ENCODE peak calls at places on chromosomes 13 and 19, in five cellular contexts. One of them, this sample, is unnamed.

GRCh38 chr13:77026783-77027621 is at the start of gene FBXL3:
- DNase-seq in thoracic aorta: no peak
- DNase-seq in spleen: peak; percentile 96
- DNase-seq in neural crest cell: peak; percentile 65
- DNase-seq in GM13977: peak; percentile 94
- DNase-seq in this sample: peak; percentile 40

GRCh38 chr13:95168191-95168590 is 133.1 kb downstream of the ABCC4 start:
- DNase-seq in neural crest cell: no peak
- DNase-seq in thoracic aorta: no peak
- DNase-seq in GM13977: no peak
- DNase-seq in spleen: no peak
- DNase-seq in this sample: no peak

GRCh38 chr19:42313096-42313839 is at the start of gene TMEM145:
- DNase-seq in neural crest cell: peak; percentile 49
- DNase-seq in thoracic aorta: no peak
- DNase-seq in spleen: no peak
- DNase-seq in GM13977: peak; percentile 78
- DNase-seq in this sample: no peak

GRCh38 chr13:95355491-95355890 is 54.2 kb upstream of the ABCC4 start:
- DNase-seq in thoracic aorta: no peak
- DNase-seq in neural crest cell: no peak
- DNase-seq in GM13977: no peak
- DNase-seq in spleen: peak; percentile 9
- DNase-seq in this sample: no peak

GRCh38 chr13:99926014-99926731 is 45.4 kb downstream of the ZIC5 start:
- DNase-seq in GM13977: no peak
- DNase-seq in thoracic aorta: no peak
- DNase-seq in neural crest cell: no peak
- DNase-seq in spleen: no peak
- DNase-seq in this sample: no peak

GRCh38 chr13:95677564-95678386 is 836 bp downstream of the DNAJC3 start:
- DNase-seq in neural crest cell: no peak
- DNase-seq in thoracic aorta: no peak
- DNase-seq in spleen: no peak
- DNase-seq in GM13977: no peak
- DNase-seq in this sample: no peak

GRCh38 chr13:113016526-113017295 is 47.7 kb downstream of the MCF2L start:
- DNase-seq in spleen: no peak
- DNase-seq in neural crest cell: no peak
- DNase-seq in thoracic aorta: no peak
- DNase-seq in GM13977: no peak
- DNase-seq in this sample: no peak

GRCh38 chr13:87810391-87810801 is 139.2 kb downstream of the SLITRK5 start:
- DNase-seq in neural crest cell: no peak
- DNase-seq in thoracic aorta: no peak
- DNase-seq in spleen: peak; percentile 69
- DNase-seq in GM13977: no peak
- DNase-seq in this sample: no peak

GRCh38 chr19:33392341-33393285 is 19.1 kb downstream of the CEBPG start:
- DNase-seq in GM13977: peak; percentile 34
- DNase-seq in thoracic aorta: no peak
- DNase-seq in neural crest cell: no peak
- DNase-seq in spleen: peak; percentile 79
- DNase-seq in this sample: no peak

GRCh38 chr19:31772915-31773314 is 423.7 kb upstream of the TSHZ3 start:
- DNase-seq in neural crest cell: no peak
- DNase-seq in spleen: no peak
- DNase-seq in GM13977: no peak
- DNase-seq in thoracic aorta: no peak
- DNase-seq in this sample: no peak

GRCh38 chr19:41456342-41456918 is 13.5 kb downstream of the ERICH4 start:
- DNase-seq in GM13977: no peak
- DNase-seq in spleen: no peak
- DNase-seq in neural crest cell: no peak
- DNase-seq in thoracic aorta: no peak
- DNase-seq in this sample: no peak

GRCh38 chr13:25203256-25203794 is 31.2 kb upstream of the AMER2 start:
- DNase-seq in spleen: no peak
- DNase-seq in neural crest cell: no peak
- DNase-seq in GM13977: no peak
- DNase-seq in thoracic aorta: no peak
- DNase-seq in this sample: no peak

GRCh38 chr19:56838930-56839664 is 1.4 kb downstream of the PEG3 start:
- DNase-seq in neural crest cell: no peak
- DNase-seq in thoracic aorta: peak; percentile 99
- DNase-seq in spleen: peak; percentile 84
- DNase-seq in GM13977: no peak
- DNase-seq in this sample: no peak

GRCh38 chr19:14004619-14005380 is 1.3 kb downstream of the RFX1 start:
- DNase-seq in spleen: peak; percentile 85
- DNase-seq in GM13977: peak; percentile 12
- DNase-seq in neural crest cell: no peak
- DNase-seq in thoracic aorta: no peak
- DNase-seq in this sample: no peak

GRCh38 chr19:12580180-12580694 is 29.0 kb upstream of the ZNF564 start:
- DNase-seq in spleen: no peak
- DNase-seq in thoracic aorta: no peak
- DNase-seq in GM13977: no peak
- DNase-seq in neural crest cell: no peak
- DNase-seq in this sample: no peak

GRCh38 chr19:53158119-53158656 is 665 bp downstream of the ZNF347 start:
- DNase-seq in spleen: peak; percentile 84
- DNase-seq in neural crest cell: peak; percentile 23
- DNase-seq in GM13977: peak; percentile 29
- DNase-seq in thoracic aorta: no peak
- DNase-seq in this sample: peak; percentile 7

GRCh38 chr19:20278342-20278741 is 111.3 kb downstream of the ZNF486 start:
- DNase-seq in spleen: no peak
- DNase-seq in thoracic aorta: no peak
- DNase-seq in GM13977: peak; percentile 11
- DNase-seq in neural crest cell: peak; percentile 2
- DNase-seq in this sample: no peak
- TF ChIP-seq CTCF in spleen: peak; percentile 50
- TF ChIP-seq CTCF in thoracic aorta: no peak
- TF ChIP-seq CTCF in GM13977: peak; percentile 53
- TF ChIP-seq CTCF in neural crest cell: peak; percentile 68
- TF ChIP-seq CTCF in this sample: peak; percentile 29

GRCh38 chr19:43469160-43469480 is 3.7 kb upstream of the LYPD3 start:
- DNase-seq in neural crest cell: no peak
- DNase-seq in GM13977: no peak
- DNase-seq in thoracic aorta: no peak
- DNase-seq in spleen: no peak
- DNase-seq in this sample: no peak

GRCh38 chr19:43468354-43469159 is 3.1 kb upstream of the LYPD3 start:
- DNase-seq in GM13977: no peak
- DNase-seq in spleen: no peak
- DNase-seq in neural crest cell: no peak
- DNase-seq in thoracic aorta: no peak
- DNase-seq in this sample: no peak

GRCh38 chr19:43466793-43467192 is 1.4 kb upstream of the LYPD3 start:
- DNase-seq in spleen: no peak
- DNase-seq in GM13977: no peak
- DNase-seq in neural crest cell: no peak
- DNase-seq in thoracic aorta: no peak
- DNase-seq in this sample: no peak

GRCh38 chr19:43467276-43467675 is 1.9 kb upstream of the LYPD3 start:
- DNase-seq in spleen: no peak
- DNase-seq in GM13977: no peak
- DNase-seq in thoracic aorta: no peak
- DNase-seq in neural crest cell: no peak
- DNase-seq in this sample: no peak

DNA sequence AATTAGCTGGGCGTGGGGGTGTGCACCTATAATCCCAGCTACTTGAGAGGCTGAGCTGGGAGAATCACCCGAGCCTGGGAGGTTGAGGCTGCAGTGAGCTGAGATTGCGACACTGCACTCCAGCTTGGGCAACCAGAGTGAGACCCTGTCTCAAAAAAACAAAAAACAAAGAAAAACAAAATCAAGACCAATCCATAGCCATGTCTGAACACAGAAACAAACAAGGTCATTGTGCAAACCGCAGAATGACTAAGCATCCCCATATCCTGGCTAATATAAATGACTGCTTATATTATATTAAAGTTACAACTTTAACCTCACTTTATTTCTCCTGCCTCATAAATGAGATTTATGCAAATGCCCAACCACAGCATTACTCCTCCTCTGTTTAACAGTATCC is 2.3 kb upstream of the LYPD3 start:
- DNase-seq in neural crest cell: no peak
- DNase-seq in thoracic aorta: no peak
- DNase-seq in GM13977: no peak
- DNase-seq in spleen: no peak
- DNase-seq in this sample: no peak
- TF ChIP-seq CTCF in neural crest cell: no peak
- TF ChIP-seq CTCF in thoracic aorta: no peak
- TF ChIP-seq CTCF in GM13977: no peak
- TF ChIP-seq CTCF in spleen: no peak
- TF ChIP-seq CTCF in this sample: no peak

GRCh38 chr19:30406220-30406944 is 34.2 kb downstream of the ZNF536 start:
- DNase-seq in neural crest cell: peak; percentile 16
- DNase-seq in GM13977: peak; percentile 32
- DNase-seq in thoracic aorta: no peak
- DNase-seq in spleen: no peak
- DNase-seq in this sample: no peak
- TF ChIP-seq CTCF in neural crest cell: peak; percentile 58
- TF ChIP-seq CTCF in GM13977: peak; percentile 33
- TF ChIP-seq CTCF in thoracic aorta: no peak
- TF ChIP-seq CTCF in spleen: peak; percentile 23
- TF ChIP-seq CTCF in this sample: peak; percentile 58

DNA sequence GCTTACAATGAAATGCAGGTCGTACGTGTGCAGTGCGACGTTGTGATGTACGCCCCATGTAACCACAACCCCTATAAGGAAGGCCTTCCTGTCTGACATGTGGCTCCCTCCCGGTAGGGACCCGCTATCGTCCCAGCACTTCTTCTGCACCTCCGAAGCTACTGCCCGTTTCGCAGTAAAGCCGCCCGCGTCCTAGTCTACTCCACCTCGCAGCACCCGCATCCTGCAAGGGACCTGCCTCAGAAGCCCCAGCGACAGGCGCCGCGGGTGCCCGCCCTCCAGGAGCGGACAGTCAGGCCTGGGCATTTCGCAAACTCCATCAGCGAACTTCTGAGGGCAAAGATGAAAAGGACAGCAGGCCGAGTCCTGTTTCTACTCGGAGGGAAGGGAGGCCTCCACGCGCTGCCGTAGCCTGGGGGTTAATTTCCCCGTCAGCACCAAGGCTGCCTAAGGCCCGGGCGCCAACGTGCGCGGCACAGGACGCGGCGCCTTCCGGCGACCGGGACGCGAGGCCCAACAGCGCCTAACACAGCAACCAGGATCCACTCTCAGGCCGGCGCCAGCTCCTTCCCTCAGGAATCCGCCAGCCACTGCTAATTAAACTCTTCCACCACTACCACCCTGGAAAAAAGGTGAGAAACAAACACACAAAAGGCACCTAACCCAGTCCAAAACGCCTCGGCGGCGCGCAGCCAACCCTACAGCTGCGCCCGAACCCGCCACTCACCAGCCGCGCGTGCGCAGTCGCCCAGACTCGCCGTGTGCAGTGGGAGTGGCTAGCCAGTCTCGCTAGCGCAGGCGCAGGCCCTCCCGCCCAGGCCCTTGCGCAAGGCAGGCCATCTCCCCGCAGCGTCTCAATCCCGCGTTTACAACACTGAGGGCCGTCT is at the start of gene EEF1AKMT1:
- DNase-seq in spleen: peak; percentile 98
- DNase-seq in thoracic aorta: peak; percentile 68
- DNase-seq in GM13977: peak; percentile 90
- DNase-seq in neural crest cell: peak; percentile 91
- DNase-seq in this sample: peak; percentile 74
- TF ChIP-seq CTCF in spleen: no peak
- TF ChIP-seq CTCF in thoracic aorta: no peak
- TF ChIP-seq CTCF in GM13977: no peak
- TF ChIP-seq CTCF in neural crest cell: peak; percentile 9
- TF ChIP-seq CTCF in this sample: no peak

DNA sequence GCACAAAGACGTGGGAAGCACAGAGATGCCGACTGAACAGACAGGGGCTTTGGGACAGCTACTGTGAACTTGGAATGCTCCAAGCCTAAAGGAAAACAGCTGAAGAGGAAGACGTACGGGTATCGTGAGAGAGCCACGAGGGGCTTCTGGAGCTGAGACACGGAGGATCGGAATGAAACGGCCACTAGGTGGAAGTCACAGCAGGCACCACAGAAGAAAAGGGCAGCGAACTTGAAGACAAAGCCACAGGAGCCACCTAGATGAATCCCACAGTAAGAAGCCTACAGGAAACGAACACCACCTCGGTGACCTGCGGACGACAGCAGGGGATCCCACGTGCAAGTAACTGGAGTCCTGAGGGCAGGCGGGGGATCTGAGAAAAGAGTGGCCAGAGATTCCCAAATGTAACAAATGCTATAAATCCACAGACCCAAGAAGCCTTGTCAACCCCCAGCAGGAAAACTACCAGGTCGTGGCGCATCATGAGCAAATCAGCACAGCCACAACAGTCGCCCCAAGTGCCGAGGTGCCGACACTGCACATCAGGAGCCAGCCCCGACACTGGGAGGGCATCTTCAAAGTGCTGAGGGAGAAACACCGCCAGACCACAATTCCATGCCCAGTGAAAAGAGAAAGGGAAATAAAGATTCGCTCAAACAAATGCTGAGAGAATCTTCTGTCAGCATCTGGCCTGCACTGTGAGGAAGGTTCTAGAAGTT is 39.3 kb upstream of the ISYNA1 start:
- DNase-seq in spleen: peak; percentile 70
- DNase-seq in thoracic aorta: no peak
- DNase-seq in neural crest cell: no peak
- DNase-seq in GM13977: no peak
- DNase-seq in this sample: no peak
- TF ChIP-seq CTCF in spleen: no peak
- TF ChIP-seq CTCF in thoracic aorta: no peak
- TF ChIP-seq CTCF in neural crest cell: peak; percentile 32
- TF ChIP-seq CTCF in GM13977: no peak
- TF ChIP-seq CTCF in this sample: no peak

DNA sequence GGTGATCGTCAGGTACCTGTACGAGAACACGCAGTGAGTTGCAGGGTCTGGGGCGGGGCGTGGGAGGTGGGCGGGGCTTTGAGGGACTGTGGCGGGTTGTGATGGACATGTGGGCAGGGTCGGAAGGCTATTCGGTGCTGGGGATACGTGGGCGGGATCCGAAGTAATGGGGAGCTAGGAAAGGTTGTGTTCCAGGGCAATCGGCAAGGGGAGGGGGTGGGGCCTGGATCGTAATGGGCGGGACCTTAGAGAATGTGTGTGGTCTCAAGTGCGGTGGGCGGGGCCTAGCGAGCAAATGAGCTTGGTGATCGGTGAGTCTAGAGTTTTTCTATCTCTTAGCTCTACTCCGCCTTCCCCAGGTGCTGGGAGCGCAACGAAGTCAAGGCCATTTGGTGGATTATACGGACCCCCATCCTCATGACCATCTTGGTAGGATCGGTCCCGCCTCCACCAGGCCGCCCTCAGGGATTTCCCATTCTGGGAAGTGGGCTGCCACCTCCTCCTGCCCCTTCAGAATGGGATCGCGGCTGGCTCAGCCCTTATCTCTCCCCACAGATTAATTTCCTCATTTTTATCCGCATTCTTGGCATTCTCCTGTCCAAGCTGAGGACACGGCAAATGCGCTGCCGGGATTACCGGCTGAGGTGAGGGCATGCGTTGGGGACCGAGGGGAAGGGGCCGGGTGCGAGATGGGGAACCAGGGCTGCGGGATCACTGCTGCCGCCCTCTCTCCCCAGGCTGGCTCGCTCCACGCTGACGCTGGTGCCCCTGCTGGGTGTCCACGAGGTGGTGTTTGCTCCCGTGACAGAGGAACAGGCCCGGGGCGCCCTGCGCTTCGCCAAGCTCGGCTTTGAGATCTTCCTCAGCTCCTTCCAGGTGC is 9.6 kb downstream of the GIPR start:
- DNase-seq in spleen: peak; percentile 87
- DNase-seq in neural crest cell: peak; percentile 53
- DNase-seq in GM13977: peak; percentile 93
- DNase-seq in thoracic aorta: no peak
- DNase-seq in this sample: peak; percentile 93
- TF ChIP-seq CTCF in spleen: no peak
- TF ChIP-seq CTCF in neural crest cell: peak; percentile 44
- TF ChIP-seq CTCF in GM13977: no peak
- TF ChIP-seq CTCF in thoracic aorta: no peak
- TF ChIP-seq CTCF in this sample: peak; percentile 6